ENCODE peak calls at places on chromosome 14, in four cellular contexts. Q is lower lobe of right lung, T is Peyer's patch, Z is cardiac muscle cell. I is an unnamed sample.

GRCh38 chr14:87014854-87015253 is 978.1 kb downstream of the GALC start:
- DNase-seq in Q (no peak), T (no peak), Z (no peak), I (no peak)

GRCh38 chr14:56963381-56963780 is 153.1 kb upstream of the OTX2 start:
- DNase-seq in Q (no peak), T (no peak), Z (no peak), I (no peak)

GRCh38 chr14:99395904-99396530 is 84.6 kb downstream of the SETD3 start:
- DNase-seq in Q (no peak), T (no peak), Z (peak; percentile 49), I (no peak)

GRCh38 chr14:99229654-99230215 is 42.3 kb downstream of the BCL11B start:
- DNase-seq in Q (no peak), T (no peak), Z (no peak), I (no peak)

GRCh38 chr14:100278702-100279101 is 27.5 kb downstream of the SLC25A29 start:
- DNase-seq in Q (peak; percentile 70), T (no peak), Z (peak; percentile 76), I (no peak)

GRCh38 chr14:105862581-105863239 is 336.3 kb downstream of the TMEM121 start:
- DNase-seq in Q (no peak), T (no peak), Z (no peak), I (peak; percentile 33)

GRCh38 chr14:95045255-95045701 is 112.1 kb downstream of the DICER1 start:
- DNase-seq in Q (no peak), T (no peak), Z (no peak), I (no peak)

GRCh38 chr14:40240456-40240855 is 808.2 kb upstream of the FBXO33 start:
- DNase-seq in Q (no peak), T (no peak), Z (no peak), I (no peak)

GRCh38 chr14:49286257-49286983 is 299.8 kb downstream of the RPS29 start:
- DNase-seq in Q (no peak), T (no peak), Z (no peak), I (no peak)

GRCh38 chr14:88013750-88014349 is 8.9 kb downstream of the GPR65 start:
- DNase-seq in Q (peak; percentile 60), T (peak; percentile 62), Z (peak; percentile 87), I (peak; percentile 76)

GRCh38 chr14:103552011-103552797 is 10.3 kb downstream of the BAG5 start:
- DNase-seq in Q (peak; percentile 68), T (no peak), Z (peak; percentile 33), I (peak; percentile 86)

GRCh38 chr14:45426685-45427282 is 173.8 kb upstream of the MIS18BP1 start:
- DNase-seq in Q (no peak), T (no peak), Z (peak; percentile 47), I (no peak)

GRCh38 chr14:23153891-23154796 is 29.3 kb downstream of the SLC7A8 start:
- DNase-seq in Q (peak; percentile 93), T (peak; percentile 31), Z (peak; percentile 97), I (peak; percentile 96)
- H3K4me3 ChIP-seq in Q (peak overlapping the region; percentile 37), T (no peak overlapping the region), Z (no peak overlapping the region), I (peak overlapping the region; percentile 0)

GRCh38 chr14:52002542-52002941 is 13.2 kb downstream of the RTRAF start:
- DNase-seq in Q (no peak), T (no peak), Z (no peak), I (no peak)

GRCh38 chr14:51999084-51999483 is 9.7 kb downstream of the RTRAF start:
- DNase-seq in Q (no peak), T (no peak), Z (no peak), I (no peak)

GRCh38 chr14:51998348-51998747 is 9.0 kb downstream of the RTRAF start:
- DNase-seq in Q (no peak), T (no peak), Z (no peak), I (no peak)

GRCh38 chr14:52000019-52000582 is 10.8 kb downstream of the RTRAF start:
- DNase-seq in Q (no peak), T (no peak), Z (no peak), I (no peak)

GRCh38 chr14:52000631-52001030 is 11.3 kb downstream of the RTRAF start:
- DNase-seq in Q (no peak), T (no peak), Z (no peak), I (no peak)
- H3K36me3 ChIP-seq in Q (peaks cover 79% of the 10 kb centered on the region), T (no peaks in the 10 kb centered on the region), Z (peaks cover 77% of the 10 kb centered on the region), I (no peaks in the 10 kb centered on the region)

GRCh38 chr14:91374897-91375747 is 42.5 kb downstream of the CCDC88C start:
- DNase-seq in Q (no peak), T (no peak), Z (no peak), I (no peak)
- H3K4me1 ChIP-seq in Q (peaks cover 92% of the 10 kb centered on the region), T (peaks cover 65% of the 10 kb centered on the region), Z (peaks cover 8% of the 10 kb centered on the region), I (no peaks in the 10 kb centered on the region)

GRCh38 chr14:67270933-67271332 is 29.7 kb downstream of the PALS1 start:
- DNase-seq in Q (no peak), T (no peak), Z (no peak), I (no peak)

GRCh38 chr14:67268456-67269115 is 27.4 kb downstream of the PALS1 start:
- DNase-seq in Q (no peak), T (no peak), Z (peak; percentile 51), I (no peak)

GRCh38 chr14:67270354-67270753 is 29.1 kb downstream of the PALS1 start:
- DNase-seq in Q (no peak), T (no peak), Z (peak; percentile 21), I (no peak)

GRCh38 chr14:67267929-67268328 is 26.7 kb downstream of the PALS1 start:
- DNase-seq in Q (no peak), T (no peak), Z (no peak), I (no peak)

DNA sequence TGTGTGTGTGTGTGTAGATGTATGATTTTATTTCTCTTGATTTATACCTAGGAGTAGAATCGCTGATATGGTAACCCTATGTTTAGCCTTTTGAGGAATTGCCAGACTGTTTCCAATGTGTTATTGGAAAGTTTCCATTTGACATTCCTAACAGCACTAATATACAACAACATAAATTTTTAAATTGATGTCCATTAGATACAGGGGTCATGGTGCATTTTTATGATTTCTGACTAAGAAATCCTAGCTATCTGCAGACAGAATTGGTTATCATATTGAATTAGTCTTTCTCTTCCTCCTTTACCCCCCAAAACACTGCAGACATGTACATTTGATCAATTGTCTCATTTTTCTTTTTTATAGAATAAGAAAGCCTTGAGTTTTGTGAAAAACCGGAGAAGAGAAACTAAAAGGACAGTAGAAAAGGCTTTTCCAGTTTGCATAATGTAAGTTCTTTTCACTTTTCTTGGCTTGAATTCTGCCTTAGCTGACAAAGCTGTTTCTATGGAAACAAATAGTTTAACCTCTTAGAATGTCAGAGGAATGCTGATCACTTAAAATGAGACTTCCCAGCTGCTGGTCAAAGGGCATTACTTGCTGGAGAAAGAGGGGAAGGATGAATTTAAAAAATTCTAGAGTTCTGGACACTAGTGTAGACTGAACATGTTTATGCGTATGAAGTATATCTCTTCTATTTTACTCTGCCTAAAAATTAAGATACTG is 28.3 kb downstream of the PALS1 start:
- DNase-seq in Q (no peak), T (no peak), Z (peak; percentile 88), I (no peak)
- H3K4me3 ChIP-seq in Q (peak overlapping the region; percentile 10), T (no peak overlapping the region), Z (no peak overlapping the region), I (no peak overlapping the region)

DNA sequence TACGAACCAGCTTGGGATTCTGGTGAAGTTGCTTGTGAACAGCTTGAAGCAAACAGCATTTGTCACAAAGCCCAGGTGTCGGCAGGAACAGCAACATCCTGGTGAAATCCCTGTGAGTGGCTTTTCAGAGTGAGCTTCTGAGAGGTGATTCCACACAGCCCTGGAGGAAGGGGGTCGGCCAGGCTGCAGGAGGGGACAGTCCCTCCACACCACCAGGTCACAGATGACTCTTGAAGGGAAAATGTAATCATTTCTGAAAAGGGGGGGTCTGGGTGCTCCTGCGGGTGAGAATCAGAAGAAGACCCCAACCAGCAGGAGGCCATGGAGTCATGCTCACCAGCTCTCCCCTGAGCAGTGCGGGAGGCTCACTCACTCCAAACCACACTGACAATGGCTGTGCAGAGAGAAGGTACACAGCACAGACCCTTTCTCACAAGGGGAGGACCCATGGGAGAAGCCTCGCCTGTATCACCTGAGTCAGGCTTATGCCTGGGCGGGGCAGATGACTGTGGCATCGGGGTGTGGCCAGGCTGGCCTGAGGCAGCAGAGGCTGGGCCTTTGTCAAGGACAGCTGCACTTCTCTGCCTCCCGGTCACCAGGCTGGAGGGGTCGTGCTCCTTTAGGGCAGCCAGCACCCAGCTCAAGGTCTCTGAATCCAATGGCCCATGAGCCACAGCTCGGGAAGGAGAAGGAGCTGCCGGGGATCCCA is 14.4 kb downstream of the CHGA start:
- DNase-seq in Q (no peak), T (no peak), Z (no peak), I (no peak)
- H3K36me3 ChIP-seq in Q (peaks cover 45% of the 10 kb centered on the region), T (no peaks in the 10 kb centered on the region), Z (no peaks in the 10 kb centered on the region), I (no peaks in the 10 kb centered on the region)

DNA sequence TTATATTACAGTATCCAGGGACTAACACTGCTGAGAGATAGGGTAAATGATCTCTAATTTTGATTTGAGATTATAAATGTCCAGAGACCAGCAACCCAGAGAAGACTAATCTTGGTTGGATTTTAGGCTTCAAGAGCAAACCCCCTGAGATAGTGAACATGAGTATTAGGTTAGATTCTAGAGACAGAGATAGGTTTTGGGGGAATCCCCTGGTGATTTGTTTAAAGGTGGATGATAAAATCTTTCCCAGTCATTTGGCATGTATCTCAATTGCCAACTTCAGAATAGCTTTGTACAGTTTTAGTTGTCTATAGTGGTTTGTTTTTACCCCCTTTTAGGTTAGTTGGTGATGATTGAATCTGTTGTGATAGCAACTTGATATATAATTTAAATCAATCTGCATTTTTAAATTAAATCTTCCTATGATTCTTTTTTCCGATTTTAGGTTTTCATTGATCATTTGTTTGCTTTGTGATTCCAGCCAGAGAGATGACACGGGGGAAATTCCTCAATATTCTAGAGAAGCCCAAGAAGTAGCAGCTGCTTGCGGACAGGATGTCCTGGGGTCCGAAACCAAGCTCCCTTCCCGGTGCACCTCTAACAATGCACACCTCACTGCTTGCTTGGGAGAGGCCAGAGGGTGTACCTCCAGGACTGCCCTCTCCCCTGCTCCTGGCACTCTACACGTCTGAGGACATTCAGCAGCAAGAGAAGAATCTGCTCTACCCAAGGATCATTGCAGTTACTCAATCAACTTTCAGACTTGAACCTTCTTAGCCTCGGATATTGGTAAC is 40.6 kb upstream of the VSX2 start:
- DNase-seq in Q (no peak), T (no peak), Z (no peak), I (no peak)
- H3K4me1 ChIP-seq in Q (no peaks in the 10 kb centered on the region), T (no peaks in the 10 kb centered on the region), Z (no peaks in the 10 kb centered on the region), I (no peaks in the 10 kb centered on the region)

DNA sequence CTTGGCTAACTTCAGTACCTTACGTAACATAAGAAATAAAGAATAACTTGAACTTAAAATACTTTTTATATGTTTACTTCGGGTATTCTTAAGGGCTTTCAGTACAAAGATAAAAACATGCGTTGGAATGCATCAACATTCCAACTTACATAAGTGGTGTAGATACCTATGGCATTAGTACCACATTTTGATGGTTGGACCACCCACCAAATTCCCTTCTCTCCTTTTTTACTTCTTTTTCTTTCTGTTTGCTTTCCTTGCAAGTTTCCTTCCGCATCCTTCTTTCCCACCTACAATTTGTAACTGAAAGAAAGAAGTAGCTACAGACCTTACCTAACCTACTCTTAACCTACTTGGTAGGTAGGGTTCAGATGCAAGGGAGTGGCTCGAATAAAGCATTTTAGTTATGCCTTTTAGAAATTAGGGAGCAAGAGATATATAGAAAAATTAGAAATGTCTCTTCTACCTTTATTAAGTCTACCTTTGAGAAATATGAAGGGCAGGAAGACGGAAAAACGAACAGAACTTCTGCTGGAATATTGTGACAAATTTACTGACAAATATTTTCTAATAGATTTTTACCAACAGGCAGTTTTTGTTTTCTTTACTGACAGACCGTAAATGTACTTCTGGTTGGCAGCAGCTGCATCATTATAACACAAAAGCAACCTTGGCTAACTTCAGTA is 2.1 kb upstream of the ARHGAP5 start:
- DNase-seq in Q (no peak), T (no peak), Z (peak; percentile 17), I (no peak)
- H3K4me3 ChIP-seq in Q (peak overlapping the region; percentile 89), T (no peak overlapping the region), Z (peak overlapping the region; percentile 66), I (no peak overlapping the region)

I was measured in aorta.